ENCODE peak calls at places on chromosomes 6 and 20, in nine cellular contexts. H is EH; F is GM13977; W is CD8-positive, alpha-beta memory T cell; I is GM12878; V is neural crest cell; T is GM04504; Z is pons; B is DMS153. M is an unnamed sample.

GRCh38 chr6:74249658-74250057 is 553.7 kb downstream of the CD109 start:
- DNase-seq in H (peak), F (no peak), W (no peak), I (peak), V (no peak), T (no peak), Z (no peak), B (no peak), M (no peak)

GRCh38 chr20:64119681-64120341 is 12.4 kb upstream of the NPBWR2 start:
- DNase-seq in H (no peak), F (no peak), W (no peak), I (no peak), V (no peak), T (no peak), Z (no peak), B (no peak), M (peak)

GRCh38 chr20:11748436-11748835 is 169.3 kb upstream of the BTBD3 start:
- DNase-seq in H (no peak), F (no peak), W (no peak), I (no peak), V (no peak), T (no peak), Z (no peak), B (no peak), M (no peak)

GRCh38 chr20:24134284-24134683 is 145.7 kb upstream of the GGTLC1 start:
- DNase-seq in H (peak), F (no peak), W (no peak), I (no peak), V (no peak), T (no peak), Z (no peak), B (no peak), M (no peak)

GRCh38 chr6:131061041-131061770 is 1.8 kb downstream of the EPB41L2 start:
- DNase-seq in H (peak), F (peak), W (no peak), I (no peak), V (no peak), T (no peak), Z (peak), B (no peak), M (no peak)

GRCh38 chr20:45128066-45128465 is 3.8 kb upstream of the WFDC12 start:
- DNase-seq in H (peak), F (no peak), W (no peak), I (no peak), V (no peak), T (no peak), Z (no peak), B (no peak), M (no peak)

GRCh38 chr20:13771853-13772453 is 12.8 kb downstream of the ESF1 start:
- DNase-seq in H (peak), F (no peak), W (no peak), I (no peak), V (no peak), T (no peak), Z (no peak), B (no peak), M (no peak)

GRCh38 chr6:157994126-157994795 is 12.6 kb downstream of the SYNJ2 start:
- DNase-seq in H (peak), F (no peak), W (no peak), I (no peak), V (no peak), T (no peak), Z (peak), B (no peak), M (no peak)